ENCODE peak calls at places on chromosome 19, in eight cellular contexts. S is SK-N-SH, R is HCT116, F is breast epithelium, X is spleen, L is transverse colon, G is esophagus muscularis mucosa, M is prostate gland. A is an unnamed sample.

GRCh38 chr19:33470040-33470330 is 51.6 kb downstream of the PEPD start:
- DNase-seq in X (no peak), S (no peak), L (no peak), F (no peak), G (no peak), R (no peak), M (no peak), A (no peak)

GRCh38 chr19:23991170-23991569 is 76.5 kb downstream of the ZNF726 start:
- DNase-seq in X (no peak), F (no peak), S (no peak), L (no peak), G (no peak), R (no peak), M (no peak), A (no peak)

GRCh38 chr19:33403221-33403972 is 29.9 kb downstream of the CEBPG start:
- DNase-seq in M (no peak), G (no peak), L (peak; percentile 45), S (peak; percentile 29), X (peak; percentile 58), F (no peak), R (no peak), A (no peak)

GRCh38 chr19:11949201-11949600 is 15.6 kb upstream of the ZNF763 start:
- DNase-seq in R (no peak), X (no peak), M (no peak), F (no peak), L (no peak), S (no peak), G (no peak), A (no peak)

GRCh38 chr19:43620061-43621001 is 902 bp upstream of the ZNF428 start:
- DNase-seq in X (no peak), S (no peak), M (no peak), L (no peak), F (no peak), R (no peak), G (peak; percentile 93), A (no peak)

GRCh38 chr19:6412111-6412999 is 12.3 kb downstream of the KHSRP start:
- DNase-seq in G (no peak), M (peak; percentile 35), L (peak; percentile 71), X (no peak), R (peak; percentile 31), F (no peak), S (peak; percentile 78), A (peak; percentile 22)

GRCh38 chr19:5339950-5340636 is 519 bp downstream of the PTPRS start:
- DNase-seq in L (no peak), S (peak; percentile 87), R (no peak), X (no peak), G (no peak), F (no peak), M (no peak), A (no peak)

GRCh38 chr19:6312018-6312417 is 21.4 kb downstream of the ACER1 start:
- DNase-seq in G (no peak), M (peak; percentile 15), X (no peak), F (no peak), S (no peak), L (no peak), R (no peak), A (no peak)

DNA sequence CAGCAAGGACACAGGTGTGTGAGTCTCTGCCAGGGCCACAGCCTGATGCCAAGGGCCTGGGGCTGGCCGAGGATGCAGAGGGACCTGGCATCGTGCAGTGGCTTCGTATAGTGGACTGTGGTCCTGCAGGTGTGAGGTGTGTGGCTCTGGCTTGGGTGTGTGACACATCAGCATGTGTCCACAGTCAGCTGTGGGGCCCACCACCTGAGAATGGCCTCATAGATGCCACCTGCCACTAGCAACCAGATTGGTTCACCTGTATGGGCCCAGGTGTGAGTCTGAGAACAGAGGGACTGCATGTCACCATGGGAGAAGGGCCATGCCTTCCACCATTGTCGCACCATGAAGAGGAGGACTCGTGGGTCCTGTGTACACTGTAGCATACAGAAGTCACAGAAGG is 2.4 kb downstream of the PPP1R14A start:
- DNase-seq in L (no peak), S (no peak), R (no peak), M (no peak), F (no peak), G (no peak), X (no peak), A (no peak)
- H3K27ac ChIP-seq in L (peak overlapping the region; percentile 83), S (no peak overlapping the region), R (no peak overlapping the region), M (peak overlapping the region; percentile 89), F (peak overlapping the region; percentile 91), G (peak overlapping the region; percentile 92), X (peak overlapping the region; percentile 86), A (no peak overlapping the region)

DNA sequence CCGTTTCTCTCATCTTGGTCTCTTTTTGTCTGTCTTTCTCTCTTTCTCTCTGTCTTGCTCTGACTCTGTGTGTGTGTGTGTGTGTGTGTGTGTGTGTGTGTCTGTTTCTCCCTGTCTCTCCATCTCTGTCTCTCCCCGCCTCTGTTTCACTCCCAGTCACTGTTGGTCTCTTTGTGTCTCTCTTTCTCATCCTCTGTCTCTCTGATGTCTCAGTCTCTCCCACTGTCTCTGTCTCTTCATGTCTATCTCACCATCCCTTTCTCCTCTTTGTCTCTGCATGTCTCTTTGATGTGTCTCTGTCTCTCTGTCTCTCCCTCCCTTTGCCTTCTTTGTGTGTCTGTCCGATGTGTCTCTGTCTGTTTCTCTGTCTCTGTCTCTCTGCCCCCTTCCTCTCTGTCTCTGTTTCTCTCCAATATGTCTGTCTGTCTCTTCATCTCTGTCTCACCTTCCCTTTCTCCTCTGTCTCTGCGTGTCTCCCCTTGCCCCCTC is 2.5 kb downstream of the NFIC start:
- DNase-seq in F (no peak), M (no peak), R (no peak), G (no peak), L (no peak), S (no peak), X (no peak), A (no peak)
- TF ChIP-seq POLR2AphosphoS5 in F (no peak), M (no peak), R (no peak), G (no peak), L (no peak), S (no peak), X (no peak), A (no peak)

DNA sequence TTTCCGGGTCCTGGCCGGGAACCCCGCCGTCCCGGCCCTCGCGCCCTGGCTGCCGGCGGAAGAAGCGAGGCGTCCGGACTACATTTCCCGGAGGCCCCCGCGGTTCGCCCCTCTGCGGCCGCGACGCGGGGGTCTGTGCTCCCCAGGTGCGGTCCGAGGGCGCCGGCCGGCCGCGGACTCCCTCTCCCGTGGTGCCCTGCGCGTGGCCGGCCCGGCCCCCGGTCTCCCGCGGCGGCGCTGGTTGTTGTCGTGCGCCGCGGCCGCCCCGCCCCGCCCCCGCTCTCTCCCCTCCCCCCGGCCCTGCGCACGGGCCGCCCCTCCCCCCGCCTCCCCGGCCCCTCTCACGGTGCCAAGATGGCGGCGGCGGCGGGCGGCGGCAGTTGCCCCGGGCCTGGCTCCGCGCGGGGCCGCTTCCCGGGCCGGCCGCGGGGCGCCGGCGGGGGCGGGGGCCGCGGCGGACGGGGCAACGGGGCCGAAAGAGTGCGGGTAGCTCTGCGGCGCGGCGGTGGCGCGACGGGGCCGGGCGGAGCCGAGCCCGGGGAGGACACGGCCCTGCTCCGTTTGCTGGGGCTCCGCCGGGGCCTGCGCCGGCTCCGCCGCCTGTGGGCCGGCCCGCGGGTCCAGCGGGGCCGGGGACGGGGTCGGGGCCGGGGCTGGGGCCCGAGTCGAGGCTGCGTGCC is at the start of gene KMT2B:
- DNase-seq in X (no peak), S (peak; percentile 99), R (no peak), M (no peak), L (peak; percentile 96), F (no peak), G (no peak), A (no peak)
- H3K27ac ChIP-seq in X (peak within 1 kb of the TSS; percentile 98), S (peak within 1 kb of the TSS; percentile 95), R (peak within 1 kb of the TSS; percentile 85), M (peak within 1 kb of the TSS; percentile 78), L (peak within 1 kb of the TSS; percentile 93), F (peak within 1 kb of the TSS; percentile 88), G (peak within 1 kb of the TSS; percentile 93), A (peak within 1 kb of the TSS; percentile 73)

DNA sequence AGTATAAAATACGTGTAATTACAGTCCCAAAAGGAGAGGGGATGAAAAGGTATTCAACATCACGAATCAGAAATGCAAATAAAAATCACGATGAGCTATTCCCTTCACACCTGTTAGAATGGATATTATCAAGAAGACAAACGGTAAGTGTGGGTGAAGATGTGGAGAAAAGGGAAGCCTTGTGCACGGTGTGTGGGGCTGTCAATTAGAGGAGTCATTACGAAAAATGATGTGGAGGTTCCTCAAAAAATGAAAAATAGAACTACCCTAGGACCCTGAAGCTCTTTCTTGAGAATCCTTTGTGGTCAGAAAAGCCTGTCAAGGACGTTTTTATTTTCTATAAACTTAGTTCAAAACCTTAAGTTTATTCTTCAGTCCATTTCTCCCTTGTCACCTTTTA is 19.4 kb downstream of the NLRP11 start:
- DNase-seq in G (no peak), R (no peak), X (no peak), L (no peak), F (no peak), M (no peak), S (no peak), A (no peak)
- TF ChIP-seq POLR2AphosphoS5 in G (no peak), R (no peak), X (no peak), L (no peak), F (no peak), M (no peak), S (no peak), A (no peak)

DNA sequence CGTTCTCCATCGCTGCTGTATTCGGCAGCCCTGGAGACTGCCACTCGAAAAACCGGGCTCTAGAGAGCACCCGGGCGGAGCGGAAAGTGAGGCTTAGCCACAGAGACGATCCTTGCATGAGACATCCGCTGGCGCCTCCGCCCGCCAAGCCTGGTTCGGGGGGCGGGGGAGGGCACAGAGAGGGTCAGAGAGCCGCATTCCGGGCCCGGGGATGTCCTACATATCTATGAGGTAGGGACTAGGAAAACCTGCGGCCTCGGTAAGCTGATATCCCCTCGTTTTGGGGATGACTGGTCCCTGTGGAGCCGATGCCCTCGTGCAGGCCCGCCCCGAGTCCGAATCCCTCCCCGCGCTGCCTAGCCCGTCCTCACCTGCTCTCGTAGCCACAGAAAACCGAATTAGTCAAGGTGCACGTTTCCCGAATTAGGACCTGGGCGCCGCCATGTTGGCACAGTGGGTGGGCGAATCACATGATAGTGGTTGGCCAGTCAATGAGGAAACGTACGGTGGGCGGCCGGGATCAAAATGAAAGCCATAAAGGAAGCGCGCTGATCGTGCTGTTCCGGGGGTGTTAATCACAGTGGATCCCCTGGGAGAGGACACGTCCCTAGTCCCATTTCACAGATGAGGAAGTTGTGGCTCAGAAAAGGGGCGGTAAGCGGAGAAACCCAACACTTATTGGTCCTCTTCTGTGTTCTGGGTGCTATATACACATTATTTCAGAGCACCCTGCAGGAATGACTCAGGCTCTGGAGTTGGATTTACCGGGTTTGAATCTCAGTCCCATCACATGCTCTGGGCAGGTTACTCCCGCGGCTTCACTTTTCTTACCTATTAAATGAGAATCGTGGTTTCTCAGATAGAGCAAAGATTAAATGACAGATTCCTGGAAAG is at the start of gene TRMT1:
- DNase-seq in M (peak; percentile 91), R (peak; percentile 93), F (peak; percentile 88), G (peak; percentile 98), L (peak; percentile 95), S (peak; percentile 94), X (peak; percentile 95), A (peak; percentile 98)
- H3K27ac ChIP-seq in M (peak within 1 kb of the TSS; percentile 71), R (peak within 1 kb of the TSS; percentile 100), F (peak within 1 kb of the TSS; percentile 59), G (peak within 1 kb of the TSS; percentile 67), L (peak within 1 kb of the TSS; percentile 83), S (peak within 1 kb of the TSS; percentile 55), X (peak within 1 kb of the TSS; percentile 88), A (peak within 1 kb of the TSS; percentile 83)

DNA sequence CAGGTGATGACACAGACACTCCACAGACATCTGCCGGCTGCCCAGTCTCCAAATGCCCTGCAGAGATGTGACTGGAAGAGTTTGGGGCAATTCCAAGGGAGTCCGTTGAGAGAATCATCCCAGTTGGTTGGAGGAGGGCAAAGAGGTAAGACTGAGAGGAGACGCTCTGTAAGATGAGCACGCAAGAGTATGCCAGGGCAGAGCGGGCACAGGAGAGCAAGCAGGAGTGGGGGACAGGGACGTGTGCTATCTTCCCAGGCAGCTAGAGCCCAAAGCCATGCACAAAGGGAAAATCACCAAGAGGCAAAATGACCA is 156.3 kb upstream of the TSHZ3 start:
- DNase-seq in X (no peak), S (no peak), M (no peak), L (no peak), G (peak; percentile 82), R (no peak), F (no peak), A (no peak)
- TF ChIP-seq POLR2AphosphoS5 in X (no peak), S (no peak), M (no peak), L (no peak), G (no peak), R (no peak), F (no peak), A (no peak)